ENCODE peak calls at places on chromosomes 3 and 15, in ten cellular contexts. One of them, this sample, is unnamed.

GRCh38 chr3:79846148-79846933 is 78.5 kb upstream of the ROBO1 start:
- DNase-seq in neural crest cell: peak
- DNase-seq in T follicular helper cell: no peak
- DNase-seq in Karpas-422: peak
- DNase-seq in fibroblast of lung: no peak
- DNase-seq in PC-9: no peak
- DNase-seq in osteoblast: no peak
- DNase-seq in left colon: no peak
- DNase-seq in substantia nigra: no peak
- DNase-seq in stomach: no peak
- DNase-seq in this sample: no peak

GRCh38 chr3:120498947-120499346 is 48.2 kb upstream of the FSTL1 start:
- DNase-seq in substantia nigra: no peak
- DNase-seq in stomach: no peak
- DNase-seq in T follicular helper cell: no peak
- DNase-seq in left colon: no peak
- DNase-seq in osteoblast: peak
- DNase-seq in fibroblast of lung: peak
- DNase-seq in neural crest cell: no peak
- DNase-seq in Karpas-422: no peak
- DNase-seq in PC-9: peak
- DNase-seq in this sample: no peak

GRCh38 chr15:84749111-84749991 is 959 bp downstream of the ZNF592 start:
- DNase-seq in left colon: peak
- DNase-seq in T follicular helper cell: peak
- DNase-seq in osteoblast: peak
- DNase-seq in neural crest cell: no peak
- DNase-seq in stomach: peak
- DNase-seq in Karpas-422: peak
- DNase-seq in fibroblast of lung: peak
- DNase-seq in PC-9: peak
- DNase-seq in substantia nigra: no peak
- DNase-seq in this sample: peak

GRCh38 chr15:52427804-52428203 is 100.9 kb downstream of the MYO5A start:
- DNase-seq in osteoblast: peak
- DNase-seq in Karpas-422: no peak
- DNase-seq in neural crest cell: no peak
- DNase-seq in PC-9: no peak
- DNase-seq in left colon: no peak
- DNase-seq in substantia nigra: no peak
- DNase-seq in stomach: no peak
- DNase-seq in fibroblast of lung: peak
- DNase-seq in T follicular helper cell: no peak
- DNase-seq in this sample: no peak

GRCh38 chr15:98286831-98287230 is 326.3 kb downstream of the ARRDC4 start:
- DNase-seq in left colon: no peak
- DNase-seq in osteoblast: no peak
- DNase-seq in Karpas-422: no peak
- DNase-seq in stomach: no peak
- DNase-seq in PC-9: no peak
- DNase-seq in T follicular helper cell: no peak
- DNase-seq in fibroblast of lung: no peak
- DNase-seq in neural crest cell: no peak
- DNase-seq in substantia nigra: no peak
- DNase-seq in this sample: no peak

GRCh38 chr3:186414735-186415419 is 52.8 kb upstream of the DGKG start:
- DNase-seq in osteoblast: peak
- DNase-seq in PC-9: peak
- DNase-seq in left colon: peak
- DNase-seq in stomach: peak
- DNase-seq in fibroblast of lung: peak
- DNase-seq in neural crest cell: no peak
- DNase-seq in Karpas-422: no peak
- DNase-seq in T follicular helper cell: no peak
- DNase-seq in substantia nigra: no peak
- DNase-seq in this sample: no peak

GRCh38 chr3:156339491-156339890 is 215.4 kb downstream of the SSR3 start:
- DNase-seq in osteoblast: no peak
- DNase-seq in T follicular helper cell: no peak
- DNase-seq in left colon: no peak
- DNase-seq in Karpas-422: no peak
- DNase-seq in fibroblast of lung: no peak
- DNase-seq in substantia nigra: no peak
- DNase-seq in stomach: no peak
- DNase-seq in neural crest cell: no peak
- DNase-seq in PC-9: no peak
- DNase-seq in this sample: no peak

GRCh38 chr3:155312781-155313180 is 19.3 kb upstream of the STRIT1 start:
- DNase-seq in Karpas-422: no peak
- DNase-seq in substantia nigra: no peak
- DNase-seq in fibroblast of lung: no peak
- DNase-seq in osteoblast: no peak
- DNase-seq in T follicular helper cell: no peak
- DNase-seq in PC-9: no peak
- DNase-seq in neural crest cell: no peak
- DNase-seq in left colon: no peak
- DNase-seq in stomach: no peak
- DNase-seq in this sample: no peak

GRCh38 chr3:64687781-64688515 is at the start of gene ADAMTS9:
- DNase-seq in left colon: peak
- DNase-seq in substantia nigra: no peak
- DNase-seq in stomach: peak
- DNase-seq in PC-9: peak
- DNase-seq in Karpas-422: no peak
- DNase-seq in fibroblast of lung: peak
- DNase-seq in osteoblast: peak
- DNase-seq in neural crest cell: peak
- DNase-seq in T follicular helper cell: no peak
- DNase-seq in this sample: peak

GRCh38 chr3:58492385-58492970 is 582 bp downstream of the KCTD6 start:
- DNase-seq in fibroblast of lung: no peak
- DNase-seq in substantia nigra: no peak
- DNase-seq in osteoblast: no peak
- DNase-seq in PC-9: peak
- DNase-seq in neural crest cell: no peak
- DNase-seq in Karpas-422: peak
- DNase-seq in T follicular helper cell: peak
- DNase-seq in stomach: no peak
- DNase-seq in left colon: no peak
- DNase-seq in this sample: no peak

GRCh38 chr3:177337548-177338331 is 140.5 kb upstream of the TBL1XR1 start:
- DNase-seq in neural crest cell: no peak
- DNase-seq in osteoblast: peak
- DNase-seq in fibroblast of lung: peak
- DNase-seq in Karpas-422: no peak
- DNase-seq in PC-9: no peak
- DNase-seq in T follicular helper cell: no peak
- DNase-seq in substantia nigra: no peak
- DNase-seq in stomach: no peak
- DNase-seq in left colon: no peak
- DNase-seq in this sample: no peak

GRCh38 chr3:150754896-150755295 is 8.1 kb downstream of the SIAH2 start:
- DNase-seq in PC-9: no peak
- DNase-seq in osteoblast: no peak
- DNase-seq in neural crest cell: no peak
- DNase-seq in T follicular helper cell: no peak
- DNase-seq in substantia nigra: no peak
- DNase-seq in stomach: no peak
- DNase-seq in fibroblast of lung: no peak
- DNase-seq in Karpas-422: no peak
- DNase-seq in left colon: no peak
- DNase-seq in this sample: no peak

GRCh38 chr3:40845447-40845846 is 320.7 kb downstream of the ZNF621 start:
- DNase-seq in osteoblast: no peak
- DNase-seq in left colon: no peak
- DNase-seq in neural crest cell: no peak
- DNase-seq in Karpas-422: no peak
- DNase-seq in substantia nigra: no peak
- DNase-seq in PC-9: no peak
- DNase-seq in T follicular helper cell: no peak
- DNase-seq in fibroblast of lung: no peak
- DNase-seq in stomach: no peak
- DNase-seq in this sample: no peak

This sample was measured in prostate gland.